ENCODE peak calls at places on chromosomes 16 and 17, in five cellular contexts. V is amniotic stem cell, C is skeletal muscle cell, K is esophagus squamous epithelium, I is thoracic aorta. S is an unnamed sample.

GRCh38 chr16:87860553-87861299 is 8.6 kb downstream of the SLC7A5 start:
- DNase-seq in C (peak; percentile 59), K (no peak), V (no peak), I (no peak), S (no peak)

GRCh38 chr17:74814453-74814852 is 38.3 kb upstream of the NAT9 start:
- DNase-seq in C (no peak), I (no peak), V (no peak), K (no peak), S (no peak)

GRCh38 chr17:559699-560378 is 154.8 kb downstream of the VPS53 start:
- DNase-seq in K (no peak), V (no peak), C (peak; percentile 78), I (peak; percentile 22), S (peak; percentile 35)

GRCh38 chr16:78761427-78761826 is 662.0 kb downstream of the WWOX start:
- DNase-seq in I (no peak), K (no peak), V (no peak), C (no peak), S (no peak)

GRCh38 chr16:65697061-65697460 is 575.2 kb upstream of the CDH11 start:
- DNase-seq in V (no peak), K (no peak), C (no peak), I (no peak), S (no peak)

GRCh38 chr16:59633996-59634579 is 900.0 kb upstream of the GOT2 start:
- DNase-seq in K (no peak), V (no peak), I (no peak), C (peak; percentile 49), S (no peak)

GRCh38 chr16:89705006-89705405 is 3.5 kb upstream of the SPATA2L start:
- DNase-seq in I (no peak), K (no peak), V (no peak), C (no peak), S (no peak)

GRCh38 chr16:84065536-84066132 is 23.0 kb upstream of the SLC38A8 start:
- DNase-seq in I (no peak), K (no peak), C (no peak), V (no peak), S (no peak)

GRCh38 chr16:7268182-7268581 is 64.5 kb upstream of the RBFOX1 start:
- DNase-seq in I (no peak), V (no peak), K (no peak), C (no peak), S (no peak)

GRCh38 chr16:84196727-84197486 is 6.0 kb downstream of the ADAD2 start:
- DNase-seq in I (no peak), V (no peak), K (no peak), C (no peak), S (no peak)

GRCh38 chr17:1908699-1909309 is 79.0 kb downstream of the RPA1 start:
- DNase-seq in V (peak; percentile 58), K (no peak), I (peak; percentile 7), C (peak; percentile 31), S (peak; percentile 19)

GRCh38 chr16:25009822-25010221 is 5.3 kb downstream of the ARHGAP17 start:
- DNase-seq in I (no peak), C (no peak), V (no peak), K (no peak), S (no peak)

GRCh38 chr17:27315796-27316465 is 22.0 kb downstream of the WSB1 start:
- DNase-seq in V (no peak), I (no peak), K (no peak), C (no peak), S (no peak)

GRCh38 chr17:8002646-8003593 is 505 bp downstream of the GUCY2D start:
- DNase-seq in K (no peak), V (no peak), C (no peak), I (no peak), S (no peak)

GRCh38 chr16:82358161-82358560 is 188.1 kb upstream of the MPHOSPH6 start:
- DNase-seq in C (no peak), I (no peak), V (no peak), K (no peak), S (no peak)

GRCh38 chr17:42598905-42599304 is 10.3 kb downstream of the RETREG3 start:
- DNase-seq in I (no peak), K (no peak), C (no peak), V (no peak), S (no peak)

GRCh38 chr16:57226701-57227621 is 18.1 kb upstream of the ARL2BP start:
- DNase-seq in V (no peak), I (no peak), C (no peak), K (no peak), S (no peak)

GRCh38 chr17:5219536-5219935 is 15.1 kb downstream of the SCIMP start:
- DNase-seq in V (no peak), K (no peak), I (no peak), C (no peak), S (no peak)

GRCh38 chr16:78065344-78065743 is 34.1 kb upstream of the WWOX start:
- DNase-seq in I (no peak), C (no peak), V (no peak), K (no peak), S (no peak)

S was measured in pulmonary artery endothelial cell.